ENCODE peak calls at places on chromosome 12, in seven cellular contexts. G is Peyer's patch, D is tibial nerve, P is A549, M is heart left ventricle, A is uterus, I is IMR-90. R is an unnamed sample.

GRCh38 chr12:120822832-120823503 is 81.2 kb downstream of the SPPL3 start:
- DNase-seq in G (no peak), D (no peak), P (no peak), M (no peak), A (no peak), I (no peak), R (no peak)

GRCh38 chr12:106629797-106630669 is 47.2 kb downstream of the RFX4 start:
- DNase-seq in G (no peak), D (no peak), P (no peak), M (no peak), A (no peak), I (no peak), R (no peak)

GRCh38 chr12:100391856-100392255 is 35.0 kb downstream of the SLC17A8 start:
- DNase-seq in G (no peak), D (no peak), P (no peak), M (no peak), A (no peak), I (no peak), R (no peak)

GRCh38 chr12:121087467-121088207 is 45.0 kb upstream of the P2RX7 start:
- DNase-seq in G (no peak), D (no peak), P (no peak), M (no peak), A (no peak), I (no peak), R (no peak)

GRCh38 chr12:117098361-117099217 is 627 bp downstream of the TESC start:
- DNase-seq in G (peak; percentile 36), D (no peak), P (peak; percentile 49), M (no peak), A (no peak), I (no peak), R (no peak)

GRCh38 chr12:97639702-97640101 is 177.1 kb downstream of the RMST start:
- DNase-seq in G (no peak), D (no peak), P (no peak), M (no peak), A (no peak), I (no peak), R (no peak)

GRCh38 chr12:68240975-68241374 is 12.4 kb downstream of the IL22 start:
- DNase-seq in G (peak; percentile 61), D (no peak), P (no peak), M (no peak), A (peak; percentile 55), I (peak; percentile 57), R (no peak)

GRCh38 chr12:68109001-68109400 is 50.5 kb downstream of the IFNG start:
- DNase-seq in G (no peak), D (no peak), P (no peak), M (no peak), A (no peak), I (no peak), R (no peak)

GRCh38 chr12:55548756-55549155 is 646 bp upstream of the OR6C4 start:
- DNase-seq in G (no peak), D (no peak), P (no peak), M (no peak), A (no peak), I (no peak), R (no peak)

GRCh38 chr12:27818421-27818918 is 38.4 kb upstream of the MANSC4 start:
- DNase-seq in G (no peak), D (no peak), P (no peak), M (no peak), A (peak; percentile 46), I (peak; percentile 36), R (no peak)

GRCh38 chr12:82359115-82359478 is 768 bp downstream of the METTL25 start:
- DNase-seq in G (no peak), D (no peak), P (no peak), M (peak; percentile 30), A (no peak), I (no peak), R (peak; percentile 22)

GRCh38 chr12:19542606-19543005 is 103.3 kb downstream of the AEBP2 start:
- DNase-seq in G (no peak), D (no peak), P (no peak), M (no peak), A (no peak), I (no peak), R (no peak)

GRCh38 chr12:108126990-108127468 is 2.1 kb upstream of the WSCD2 start:
- DNase-seq in G (no peak), D (no peak), P (no peak), M (no peak), A (peak; percentile 78), I (no peak), R (no peak)

GRCh38 chr12:22334696-22335290 is at the start of gene ST8SIA1:
- DNase-seq in G (peak; percentile 55), D (peak; percentile 14), P (peak; percentile 36), M (peak; percentile 53), A (peak; percentile 59), I (no peak), R (no peak)

GRCh38 chr12:12891646-12892355 is 439 bp downstream of the GPRC5A start:
- DNase-seq in G (no peak), D (no peak), P (no peak), M (no peak), A (peak; percentile 35), I (no peak), R (no peak)

GRCh38 chr12:100114574-100114973 is 28.1 kb downstream of the BLTP3B start:
- DNase-seq in G (no peak), D (no peak), P (no peak), M (no peak), A (no peak), I (no peak), R (no peak)

GRCh38 chr12:57147641-57147944 is 174 bp upstream of the LRP1-AS start:
- DNase-seq in G (no peak), D (no peak), P (no peak), M (peak; percentile 65), A (peak; percentile 62), I (peak; percentile 74), R (no peak)

GRCh38 chr12:80936353-80936641 is 1.4 kb downstream of the LIN7A start:
- DNase-seq in G (no peak), D (no peak), P (no peak), M (no peak), A (no peak), I (no peak), R (no peak)

GRCh38 chr12:67151891-67152290 is 117.3 kb upstream of the CAND1 start:
- DNase-seq in G (no peak), D (no peak), P (no peak), M (no peak), A (no peak), I (no peak), R (no peak)

DNA sequence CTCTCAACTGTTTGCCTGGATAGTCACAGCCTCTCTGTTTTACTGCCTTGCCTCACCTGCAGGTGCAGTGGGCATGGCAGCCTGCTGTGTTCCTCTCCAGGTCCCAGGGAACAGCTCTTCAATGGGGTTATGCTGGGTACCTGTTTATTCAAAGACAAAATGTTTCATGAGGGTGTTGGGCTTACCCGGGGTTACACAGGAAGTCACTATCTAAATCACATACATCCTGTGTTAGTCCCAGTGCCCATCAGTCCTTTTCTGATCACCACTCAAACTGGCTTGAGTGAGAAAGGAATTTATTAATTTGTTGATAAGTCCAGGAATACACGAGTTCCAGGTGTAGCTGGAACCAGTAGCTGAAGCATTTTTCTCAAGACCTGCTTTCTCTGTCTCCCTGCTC is 1503.6 kb upstream of the TMEM132C start:
- DNase-seq in G (no peak), D (no peak), P (no peak), M (no peak), A (no peak), I (no peak), R (no peak)
- H3K4me1 ChIP-seq in G (no peaks in the 10 kb centered on the region), D (no peaks in the 10 kb centered on the region), P (no peaks in the 10 kb centered on the region), M (no peaks in the 10 kb centered on the region), A (no peaks in the 10 kb centered on the region), I (no peaks in the 10 kb centered on the region), R (no peaks in the 10 kb centered on the region)

GRCh38 chr12:6374781-6375150 is 597 bp downstream of the SCNN1A start:
- DNase-seq in G (no peak), D (no peak), P (no peak), M (no peak), A (no peak), I (no peak), R (no peak)

GRCh38 chr12:6372403-6373003 is 2.9 kb downstream of the SCNN1A start:
- DNase-seq in G (no peak), D (no peak), P (peak; percentile 81), M (no peak), A (no peak), I (peak; percentile 69), R (no peak)

GRCh38 chr12:6375269-6376078 is at the start of gene SCNN1A:
- DNase-seq in G (no peak), D (no peak), P (no peak), M (no peak), A (peak; percentile 29), I (no peak), R (no peak)

GRCh38 chr12:6373022-6373787 is 2.2 kb downstream of the SCNN1A start:
- DNase-seq in G (no peak), D (no peak), P (no peak), M (no peak), A (no peak), I (no peak), R (no peak)

GRCh38 chr12:6374028-6374780 is 1.2 kb downstream of the SCNN1A start:
- DNase-seq in G (no peak), D (no peak), P (no peak), M (no peak), A (no peak), I (no peak), R (no peak)
- TF ChIP-seq POLR2A in G (no peak), D (no peak), P (no peak), M (no peak), A (no peak), I (no peak), R (no peak)

DNA sequence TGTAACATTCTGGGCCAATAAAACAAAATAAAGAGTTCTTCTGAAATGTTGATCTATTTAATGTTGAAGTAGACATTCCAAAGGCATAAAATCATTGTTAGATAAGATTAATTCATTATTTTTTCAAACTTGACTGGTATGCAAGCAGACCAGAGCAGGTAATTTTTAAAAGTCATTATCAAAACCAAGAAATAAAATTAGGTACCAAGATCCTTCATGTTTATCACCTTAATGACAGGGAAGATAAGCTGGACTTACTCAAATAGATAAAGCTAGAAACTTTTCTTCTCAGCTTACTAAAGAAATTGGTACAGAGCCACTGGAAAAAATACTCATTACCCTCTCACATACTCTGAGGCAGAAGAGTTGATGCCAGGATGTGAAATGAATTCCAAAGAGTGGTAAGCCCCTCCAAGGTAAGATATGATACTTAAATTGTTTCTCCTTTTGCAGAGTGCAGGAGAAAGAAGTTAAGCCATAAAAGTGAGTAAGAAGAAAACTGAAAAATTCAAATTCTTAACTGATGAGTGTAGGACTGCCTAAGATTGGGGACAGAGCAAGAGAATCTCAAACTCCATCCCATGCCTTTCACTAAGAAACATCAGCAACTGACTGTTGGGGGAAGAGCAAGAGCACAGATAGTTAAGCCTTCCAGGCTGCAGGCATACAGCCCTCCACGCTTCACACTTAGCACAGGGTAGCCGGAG is 111.9 kb downstream of the SLC41A2 start:
- DNase-seq in G (no peak), D (no peak), P (no peak), M (no peak), A (no peak), I (peak; percentile 52), R (no peak)
- H3K4me1 ChIP-seq in G (no peaks in the 10 kb centered on the region), D (no peaks in the 10 kb centered on the region), P (peaks cover 3% of the 10 kb centered on the region), M (no peaks in the 10 kb centered on the region), A (no peaks in the 10 kb centered on the region), I (peaks cover 7% of the 10 kb centered on the region), R (no peaks in the 10 kb centered on the region)

GRCh38 chr12:125678589-125678993 is 613.4 kb downstream of the AACS start:
- DNase-seq in G (no peak), D (no peak), P (no peak), M (no peak), A (no peak), I (no peak), R (no peak)

GRCh38 chr12:125674554-125674953 is 609.3 kb downstream of the AACS start:
- DNase-seq in G (no peak), D (no peak), P (no peak), M (no peak), A (no peak), I (no peak), R (no peak)

GRCh38 chr12:125677829-125678228 is 612.6 kb downstream of the AACS start:
- DNase-seq in G (no peak), D (no peak), P (no peak), M (no peak), A (no peak), I (no peak), R (no peak)
- TF ChIP-seq POLR2A in G (no peak), D (no peak), P (no peak), M (no peak), A (no peak), I (no peak), R (no peak)